ENCODE peak calls at places on chromosome 6, in six cellular contexts. One of them, this sample, is unnamed.

GRCh38 chr6:23637296-23637695 is 488.7 kb upstream of the NRSN1 start:
- DNase-seq in K562: no peak
- DNase-seq in IMR-90: no peak
- DNase-seq in GM12878: no peak
- DNase-seq in HepG2: no peak
- DNase-seq in A549: no peak
- DNase-seq in this sample: no peak

GRCh38 chr6:168147205-168147738 is 68.3 kb upstream of the FRMD1 start:
- DNase-seq in K562: no peak
- DNase-seq in IMR-90: no peak
- DNase-seq in A549: no peak
- DNase-seq in HepG2: no peak
- DNase-seq in GM12878: no peak
- DNase-seq in this sample: peak

GRCh38 chr6:150514806-150515362 is 84.8 kb upstream of the PLEKHG1 start:
- DNase-seq in K562: no peak
- DNase-seq in HepG2: no peak
- DNase-seq in GM12878: no peak
- DNase-seq in A549: no peak
- DNase-seq in IMR-90: no peak
- DNase-seq in this sample: no peak

GRCh38 chr6:118187568-118188164 is 280.6 kb downstream of the SLC35F1 start:
- DNase-seq in IMR-90: no peak
- DNase-seq in K562: no peak
- DNase-seq in GM12878: no peak
- DNase-seq in HepG2: no peak
- DNase-seq in A549: no peak
- DNase-seq in this sample: no peak

GRCh38 chr6:90333928-90334327 is 37.3 kb upstream of the BACH2 start:
- DNase-seq in K562: no peak
- DNase-seq in HepG2: no peak
- DNase-seq in A549: no peak
- DNase-seq in IMR-90: no peak
- DNase-seq in GM12878: no peak
- DNase-seq in this sample: no peak

GRCh38 chr6:168789699-168790098 is 348.7 kb downstream of the SMOC2 start:
- DNase-seq in GM12878: no peak
- DNase-seq in K562: no peak
- DNase-seq in HepG2: no peak
- DNase-seq in IMR-90: no peak
- DNase-seq in A549: no peak
- DNase-seq in this sample: no peak

GRCh38 chr6:21227486-21227885 is 366.1 kb upstream of the SOX4 start:
- DNase-seq in HepG2: no peak
- DNase-seq in GM12878: no peak
- DNase-seq in IMR-90: peak
- DNase-seq in K562: no peak
- DNase-seq in A549: no peak
- DNase-seq in this sample: no peak

GRCh38 chr6:118177720-118178119 is 270.7 kb downstream of the SLC35F1 start:
- DNase-seq in HepG2: no peak
- DNase-seq in GM12878: no peak
- DNase-seq in IMR-90: no peak
- DNase-seq in A549: no peak
- DNase-seq in K562: no peak
- DNase-seq in this sample: no peak

GRCh38 chr6:37514377-37514776 is 14.7 kb upstream of the CCDC167 start:
- DNase-seq in GM12878: no peak
- DNase-seq in K562: no peak
- DNase-seq in A549: no peak
- DNase-seq in IMR-90: peak
- DNase-seq in HepG2: no peak
- DNase-seq in this sample: no peak

GRCh38 chr6:107600111-107600510 is 110.2 kb downstream of the SOBP start:
- DNase-seq in A549: peak
- DNase-seq in GM12878: no peak
- DNase-seq in IMR-90: no peak
- DNase-seq in K562: no peak
- DNase-seq in HepG2: no peak
- DNase-seq in this sample: no peak

GRCh38 chr6:47061631-47062300 is 19.6 kb upstream of the ADGRF1 start:
- DNase-seq in K562: no peak
- DNase-seq in HepG2: peak
- DNase-seq in IMR-90: no peak
- DNase-seq in GM12878: no peak
- DNase-seq in A549: no peak
- DNase-seq in this sample: no peak

GRCh38 chr6:17589402-17590116 is 10.5 kb upstream of the FAM8A1 start:
- DNase-seq in HepG2: peak
- DNase-seq in IMR-90: peak
- DNase-seq in A549: peak
- DNase-seq in GM12878: no peak
- DNase-seq in K562: no peak
- DNase-seq in this sample: no peak

GRCh38 chr6:152112503-152113261 is 305.2 kb downstream of the ESR1 start:
- DNase-seq in GM12878: no peak
- DNase-seq in IMR-90: no peak
- DNase-seq in K562: no peak
- DNase-seq in HepG2: no peak
- DNase-seq in A549: no peak
- DNase-seq in this sample: no peak

GRCh38 chr6:134607411-134607810 is 289.5 kb upstream of the SGK1 start:
- DNase-seq in K562: no peak
- DNase-seq in GM12878: no peak
- DNase-seq in IMR-90: no peak
- DNase-seq in A549: no peak
- DNase-seq in HepG2: no peak
- DNase-seq in this sample: no peak

GRCh38 chr6:161080263-161080970 is 88.8 kb downstream of the MAP3K4 start:
- DNase-seq in IMR-90: no peak
- DNase-seq in HepG2: no peak
- DNase-seq in GM12878: no peak
- DNase-seq in K562: no peak
- DNase-seq in A549: no peak
- DNase-seq in this sample: no peak

GRCh38 chr6:24329451-24329850 is 28.4 kb downstream of the DCDC2 start:
- DNase-seq in K562: no peak
- DNase-seq in IMR-90: no peak
- DNase-seq in HepG2: peak
- DNase-seq in A549: no peak
- DNase-seq in GM12878: no peak
- DNase-seq in this sample: no peak

GRCh38 chr6:116286773-116287358 is 7.1 kb upstream of the TSPYL1 start:
- DNase-seq in IMR-90: peak
- DNase-seq in HepG2: no peak
- DNase-seq in K562: no peak
- DNase-seq in A549: no peak
- DNase-seq in GM12878: no peak
- DNase-seq in this sample: no peak

GRCh38 chr6:144845181-144845580 is 560.0 kb downstream of the UTRN start:
- DNase-seq in K562: no peak
- DNase-seq in A549: no peak
- DNase-seq in GM12878: no peak
- DNase-seq in IMR-90: peak
- DNase-seq in HepG2: no peak
- DNase-seq in this sample: no peak

GRCh38 chr6:5422321-5422915 is 161.1 kb downstream of the FARS2 start:
- DNase-seq in GM12878: no peak
- DNase-seq in IMR-90: peak
- DNase-seq in K562: peak
- DNase-seq in A549: peak
- DNase-seq in HepG2: peak
- DNase-seq in this sample: peak

GRCh38 chr6:16415677-16416076 is 177.3 kb downstream of the GMPR start:
- DNase-seq in A549: no peak
- DNase-seq in IMR-90: no peak
- DNase-seq in HepG2: no peak
- DNase-seq in GM12878: no peak
- DNase-seq in K562: no peak
- DNase-seq in this sample: no peak

GRCh38 chr6:84508981-84509380 is 255.4 kb downstream of the TBX18 start:
- DNase-seq in IMR-90: no peak
- DNase-seq in A549: no peak
- DNase-seq in GM12878: no peak
- DNase-seq in HepG2: no peak
- DNase-seq in K562: peak
- DNase-seq in this sample: no peak
- TF ChIP-seq BHLHE40 in IMR-90: no peak
- TF ChIP-seq BHLHE40 in A549: no peak
- TF ChIP-seq BHLHE40 in GM12878: no peak
- TF ChIP-seq BHLHE40 in HepG2: no peak
- TF ChIP-seq BHLHE40 in K562: no peak
- TF ChIP-seq BHLHE40 in this sample: no peak

DNA sequence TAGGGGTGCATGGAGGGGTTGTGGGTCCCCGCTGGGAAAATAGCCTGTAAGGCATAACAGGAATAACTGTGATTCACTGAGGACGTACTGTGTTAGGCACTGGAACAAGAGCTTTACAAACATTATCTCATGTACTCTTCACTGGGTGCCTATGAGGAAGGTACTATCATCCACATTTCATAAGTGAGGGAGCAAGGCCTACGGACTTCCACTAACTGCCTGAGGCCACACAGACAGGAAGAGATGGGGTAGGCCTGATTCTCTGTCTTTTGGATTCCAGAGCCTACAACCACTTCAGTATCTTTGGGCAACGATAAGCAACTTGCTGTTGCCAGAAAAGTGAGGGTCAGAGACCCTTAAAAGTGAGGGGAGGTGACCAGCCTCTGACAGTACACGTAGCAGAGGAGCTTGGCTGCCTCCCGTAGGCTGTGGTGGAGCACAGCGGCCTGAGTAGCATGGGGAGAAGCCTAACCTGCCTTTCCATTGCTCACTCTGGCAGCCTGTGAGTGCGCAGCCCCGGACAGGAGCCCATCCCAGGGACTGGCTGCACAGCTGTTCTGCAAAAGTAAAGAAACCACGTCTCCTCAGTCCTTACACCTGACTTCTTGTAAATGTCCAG is 30.4 kb downstream of the PSMB1 start:
- DNase-seq in HepG2: no peak
- DNase-seq in IMR-90: peak
- DNase-seq in GM12878: no peak
- DNase-seq in A549: peak
- DNase-seq in K562: peak
- DNase-seq in this sample: peak
- TF ChIP-seq BHLHE40 in HepG2: no peak
- TF ChIP-seq BHLHE40 in IMR-90: no peak
- TF ChIP-seq BHLHE40 in GM12878: no peak
- TF ChIP-seq BHLHE40 in A549: no peak
- TF ChIP-seq BHLHE40 in K562: no peak
- TF ChIP-seq BHLHE40 in this sample: no peak

GRCh38 chr6:2938632-2939083 is 32.7 kb downstream of the SERPINB6 start:
- DNase-seq in GM12878: no peak
- DNase-seq in K562: no peak
- DNase-seq in HepG2: peak
- DNase-seq in IMR-90: no peak
- DNase-seq in A549: peak
- DNase-seq in this sample: peak

GRCh38 chr6:2939315-2940009 is 31.9 kb downstream of the SERPINB6 start:
- DNase-seq in HepG2: no peak
- DNase-seq in IMR-90: no peak
- DNase-seq in K562: no peak
- DNase-seq in GM12878: no peak
- DNase-seq in A549: no peak
- DNase-seq in this sample: no peak

GRCh38 chr6:2938004-2938631 is 33.2 kb downstream of the SERPINB6 start:
- DNase-seq in A549: no peak
- DNase-seq in HepG2: no peak
- DNase-seq in K562: no peak
- DNase-seq in GM12878: no peak
- DNase-seq in IMR-90: no peak
- DNase-seq in this sample: no peak

GRCh38 chr6:2940851-2941250 is 30.5 kb downstream of the SERPINB6 start:
- DNase-seq in IMR-90: no peak
- DNase-seq in HepG2: no peak
- DNase-seq in GM12878: no peak
- DNase-seq in A549: no peak
- DNase-seq in K562: no peak
- DNase-seq in this sample: no peak

DNA sequence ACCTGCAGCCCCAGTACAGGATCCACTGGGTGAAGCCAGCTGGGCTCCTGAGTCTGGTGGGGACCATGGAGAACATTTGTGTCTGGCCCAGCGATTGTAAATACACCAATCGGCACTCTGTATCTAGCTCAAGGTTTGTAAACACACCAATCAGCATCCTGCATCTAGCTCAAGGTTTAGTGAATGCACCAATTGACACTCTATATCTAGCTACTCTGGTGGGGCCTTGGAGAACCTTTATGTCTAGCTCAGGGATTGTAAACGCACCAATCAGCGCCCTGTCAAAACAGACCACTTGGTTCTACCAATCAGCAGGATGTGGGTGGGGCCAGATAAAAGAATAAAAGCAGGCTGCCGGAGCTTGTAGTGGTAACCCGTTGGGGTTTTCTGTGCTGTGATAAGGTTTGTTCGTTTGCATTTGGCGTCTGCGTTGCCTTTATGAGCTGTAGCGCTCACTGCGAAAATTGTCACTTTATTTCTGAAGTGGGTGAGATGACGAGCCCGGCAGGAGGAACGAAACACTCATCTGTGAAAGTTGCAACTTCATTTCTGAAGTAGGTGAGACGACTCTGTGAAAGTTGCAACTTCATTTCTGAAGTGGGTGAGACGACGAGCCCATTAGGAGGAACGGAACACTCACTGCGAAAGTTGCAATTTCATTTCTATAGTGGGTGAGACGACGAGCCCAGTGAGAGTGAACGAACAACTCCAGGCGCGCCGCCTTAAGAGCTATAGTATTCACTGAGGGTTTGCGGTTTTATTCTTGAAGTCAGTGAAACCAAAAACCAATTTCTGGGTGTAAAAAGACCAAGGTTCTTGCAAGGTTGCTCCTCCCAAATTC is 31.1 kb downstream of the SERPINB6 start:
- DNase-seq in K562: no peak
- DNase-seq in HepG2: peak
- DNase-seq in A549: peak
- DNase-seq in GM12878: peak
- DNase-seq in IMR-90: no peak
- DNase-seq in this sample: no peak
- TF ChIP-seq BHLHE40 in K562: no peak
- TF ChIP-seq BHLHE40 in HepG2: no peak
- TF ChIP-seq BHLHE40 in A549: no peak
- TF ChIP-seq BHLHE40 in GM12878: peak
- TF ChIP-seq BHLHE40 in IMR-90: no peak
- TF ChIP-seq BHLHE40 in this sample: no peak

DNA sequence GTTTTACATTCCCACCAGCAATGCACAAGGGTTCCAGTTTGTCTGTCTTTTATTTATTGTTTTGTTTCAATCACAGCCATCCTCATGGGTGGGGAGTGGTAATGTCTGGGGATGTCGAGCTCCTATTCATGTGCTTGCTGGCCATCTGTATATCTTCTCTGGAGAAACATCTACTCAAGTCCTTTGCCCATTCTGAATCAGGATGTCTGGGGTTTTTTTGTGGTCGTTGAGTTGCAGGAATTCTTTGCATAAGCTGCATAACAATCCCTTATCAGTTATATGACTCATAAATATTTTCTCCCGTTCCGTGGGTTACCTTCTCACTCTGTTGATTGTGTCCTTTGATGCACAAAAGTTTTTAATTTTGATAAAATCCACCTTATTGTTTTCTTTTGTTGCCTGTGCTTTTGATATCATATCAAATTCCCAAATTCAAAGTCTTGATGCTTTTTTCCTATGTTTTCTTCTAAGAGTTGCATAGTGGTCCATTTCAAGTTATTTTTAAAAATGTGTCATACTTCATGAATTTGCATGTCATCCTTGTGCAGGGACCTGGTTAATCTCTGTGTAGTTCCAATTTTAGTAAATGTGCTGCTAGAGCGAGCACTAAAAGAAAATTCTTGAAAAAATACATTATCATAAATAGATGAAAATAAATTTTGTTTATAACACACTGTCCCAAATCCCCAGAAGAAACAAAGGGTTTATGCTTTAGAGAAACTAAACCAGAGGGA is 54.9 kb upstream of the PDE10A start:
- DNase-seq in K562: no peak
- DNase-seq in A549: peak
- DNase-seq in HepG2: no peak
- DNase-seq in IMR-90: peak
- DNase-seq in GM12878: no peak
- DNase-seq in this sample: no peak
- TF ChIP-seq BHLHE40 in K562: no peak
- TF ChIP-seq BHLHE40 in A549: no peak
- TF ChIP-seq BHLHE40 in HepG2: no peak
- TF ChIP-seq BHLHE40 in IMR-90: no peak
- TF ChIP-seq BHLHE40 in GM12878: no peak
- TF ChIP-seq BHLHE40 in this sample: no peak